ENCODE peak calls at places on chromosomes 6 and 20, in ten cellular contexts. E is effector memory CD8-positive, alpha-beta T cell; Q is neural crest cell; C is EH; U is psoas muscle; B is nephron progenitor cell; F is memory B cell; A is amygdala; Z is T1000; N is activated CD4-positive, CD25-positive, alpha-beta regulatory T cell. P is an unnamed sample.

GRCh38 chr6:97053643-97054411 is 129.3 kb downstream of the KLHL32 start:
- DNase-seq in Q (no peak), N (no peak), A (no peak), F (no peak), U (no peak), E (no peak), C (peak; percentile 18), Z (no peak), B (no peak), P (no peak)

GRCh38 chr6:744954-745353 is 52.0 kb upstream of the EXOC2 start:
- DNase-seq in B (no peak), N (no peak), F (no peak), C (no peak), E (no peak), Q (no peak), U (no peak), Z (no peak), A (no peak), P (no peak)

GRCh38 chr6:136549359-136550044 is 720 bp downstream of the MAP7 start:
- DNase-seq in A (peak; percentile 17), Z (no peak), E (no peak), F (peak; percentile 4), U (peak; percentile 42), N (no peak), B (peak; percentile 25), Q (no peak), C (no peak), P (peak; percentile 22)

GRCh38 chr6:96153775-96154174 is 138.0 kb downstream of the FUT9 start:
- DNase-seq in N (no peak), C (no peak), A (no peak), U (no peak), B (no peak), E (no peak), F (no peak), Q (no peak), Z (no peak), P (no peak)

GRCh38 chr20:346640-347316 is at the start of gene NRSN2:
- DNase-seq in U (peak; percentile 67), A (peak; percentile 48), Q (peak; percentile 56), F (no peak), N (no peak), C (peak; percentile 77), Z (no peak), E (no peak), B (peak; percentile 77), P (peak; percentile 40)

GRCh38 chr6:29442670-29443184 is 3.6 kb downstream of the OR10C1 start:
- DNase-seq in Q (no peak), B (no peak), U (no peak), C (no peak), Z (no peak), F (no peak), E (no peak), A (no peak), N (no peak), P (no peak)

GRCh38 chr6:139853302-139853992 is 479.0 kb upstream of the CITED2 start:
- DNase-seq in E (no peak), C (peak; percentile 92), Z (no peak), B (peak; percentile 58), Q (no peak), N (no peak), F (no peak), U (no peak), A (no peak), P (no peak)

GRCh38 chr6:3075522-3076113 is 7.3 kb downstream of the RIPK1 start:
- DNase-seq in Q (no peak), E (no peak), B (no peak), C (peak; percentile 38), Z (no peak), U (no peak), F (no peak), A (no peak), N (no peak), P (no peak)

GRCh38 chr6:150324044-150324443 is 44.8 kb upstream of the IYD start:
- DNase-seq in E (no peak), N (no peak), A (no peak), Q (no peak), F (no peak), U (no peak), C (no peak), B (no peak), Z (no peak), P (no peak)

GRCh38 chr20:31908424-31908823 is 38.0 kb downstream of the TTLL9 start:
- DNase-seq in Q (no peak), Z (no peak), U (no peak), B (no peak), E (no peak), N (no peak), F (no peak), C (no peak), A (no peak), P (no peak)

GRCh38 chr20:21665687-21666446 is 39.6 kb upstream of the PAX1 start:
- DNase-seq in F (no peak), Q (no peak), U (no peak), A (no peak), C (no peak), E (no peak), Z (no peak), B (no peak), N (no peak), P (no peak)

P was measured in lower leg skin.